ENCODE peak calls at places on chromosomes 16 and 17, in eight cellular contexts. One of them, this sample, is unnamed.

GRCh38 chr17:71099003-71099710 is 929.8 kb downstream of the KCNJ2 start:
- DNase-seq in kidney epithelial cell: no peak
- DNase-seq in C1 segment of cervical spinal cord: no peak
- DNase-seq in NCI-H1417: no peak
- DNase-seq in NCI-H2171: no peak
- DNase-seq in GM18507: no peak
- DNase-seq in body of pancreas: no peak
- DNase-seq in uterus: no peak
- DNase-seq in this sample: no peak

GRCh38 chr16:80375973-80376372 is 164.8 kb upstream of the DYNLRB2 start:
- DNase-seq in kidney epithelial cell: no peak
- DNase-seq in C1 segment of cervical spinal cord: no peak
- DNase-seq in NCI-H1417: no peak
- DNase-seq in NCI-H2171: no peak
- DNase-seq in GM18507: no peak
- DNase-seq in body of pancreas: no peak
- DNase-seq in uterus: no peak
- DNase-seq in this sample: no peak

GRCh38 chr16:3999479-3999868 is 116.8 kb downstream of the ADCY9 start:
- DNase-seq in kidney epithelial cell: no peak
- DNase-seq in C1 segment of cervical spinal cord: no peak
- DNase-seq in NCI-H1417: no peak
- DNase-seq in NCI-H2171: peak; percentile 69
- DNase-seq in GM18507: no peak
- DNase-seq in body of pancreas: no peak
- DNase-seq in uterus: peak; percentile 84
- DNase-seq in this sample: peak; percentile 63

GRCh38 chr17:71899317-71899716 is 221.5 kb upstream of the SOX9 start:
- DNase-seq in kidney epithelial cell: no peak
- DNase-seq in C1 segment of cervical spinal cord: no peak
- DNase-seq in NCI-H1417: no peak
- DNase-seq in NCI-H2171: no peak
- DNase-seq in GM18507: no peak
- DNase-seq in body of pancreas: no peak
- DNase-seq in uterus: no peak
- DNase-seq in this sample: no peak

GRCh38 chr17:1590747-1591473 is 28.3 kb upstream of the PITPNA start:
- DNase-seq in kidney epithelial cell: no peak
- DNase-seq in C1 segment of cervical spinal cord: no peak
- DNase-seq in NCI-H1417: no peak
- DNase-seq in NCI-H2171: no peak
- DNase-seq in GM18507: no peak
- DNase-seq in body of pancreas: no peak
- DNase-seq in uterus: no peak
- DNase-seq in this sample: no peak

GRCh38 chr17:40751065-40751464 is 4.1 kb downstream of the KRT25 start:
- DNase-seq in kidney epithelial cell: no peak
- DNase-seq in C1 segment of cervical spinal cord: no peak
- DNase-seq in NCI-H1417: no peak
- DNase-seq in NCI-H2171: no peak
- DNase-seq in GM18507: no peak
- DNase-seq in body of pancreas: no peak
- DNase-seq in uterus: no peak
- DNase-seq in this sample: no peak

GRCh38 chr16:27902551-27902950 is 161.0 kb downstream of the GSG1L start:
- DNase-seq in kidney epithelial cell: no peak
- DNase-seq in C1 segment of cervical spinal cord: no peak
- DNase-seq in NCI-H1417: no peak
- DNase-seq in NCI-H2171: no peak
- DNase-seq in GM18507: no peak
- DNase-seq in body of pancreas: no peak
- DNase-seq in uterus: no peak
- DNase-seq in this sample: no peak

GRCh38 chr17:75486151-75486550 is 29.2 kb downstream of the CASKIN2 start:
- DNase-seq in kidney epithelial cell: no peak
- DNase-seq in C1 segment of cervical spinal cord: no peak
- DNase-seq in NCI-H1417: no peak
- DNase-seq in NCI-H2171: no peak
- DNase-seq in GM18507: no peak
- DNase-seq in body of pancreas: no peak
- DNase-seq in uterus: no peak
- DNase-seq in this sample: no peak

GRCh38 chr17:15262291-15263205 is 2.6 kb downstream of the PMP22 start:
- DNase-seq in kidney epithelial cell: no peak
- DNase-seq in C1 segment of cervical spinal cord: peak; percentile 74
- DNase-seq in NCI-H1417: peak; percentile 11
- DNase-seq in NCI-H2171: no peak
- DNase-seq in GM18507: no peak
- DNase-seq in body of pancreas: peak; percentile 78
- DNase-seq in uterus: peak; percentile 91
- DNase-seq in this sample: no peak

GRCh38 chr16:27639588-27640276 is 89.8 kb downstream of the KATNIP start:
- DNase-seq in kidney epithelial cell: no peak
- DNase-seq in C1 segment of cervical spinal cord: no peak
- DNase-seq in NCI-H1417: peak; percentile 5
- DNase-seq in NCI-H2171: peak; percentile 83
- DNase-seq in GM18507: peak; percentile 18
- DNase-seq in body of pancreas: peak; percentile 24
- DNase-seq in uterus: no peak
- DNase-seq in this sample: peak; percentile 63

GRCh38 chr16:50711862-50712567 is 18.6 kb downstream of the NOD2 start:
- DNase-seq in kidney epithelial cell: no peak
- DNase-seq in C1 segment of cervical spinal cord: peak; percentile 53
- DNase-seq in NCI-H1417: no peak
- DNase-seq in NCI-H2171: peak; percentile 74
- DNase-seq in GM18507: no peak
- DNase-seq in body of pancreas: peak; percentile 36
- DNase-seq in uterus: no peak
- DNase-seq in this sample: no peak

GRCh38 chr17:56819431-56820145 is 14.1 kb downstream of the C17orf67 start:
- DNase-seq in kidney epithelial cell: no peak
- DNase-seq in C1 segment of cervical spinal cord: peak; percentile 2
- DNase-seq in NCI-H1417: peak; percentile 59
- DNase-seq in NCI-H2171: peak; percentile 29
- DNase-seq in GM18507: peak; percentile 62
- DNase-seq in body of pancreas: peak; percentile 89
- DNase-seq in uterus: peak; percentile 56
- DNase-seq in this sample: no peak

GRCh38 chr17:42784811-42785592 is 4.6 kb downstream of the WNK4 start:
- DNase-seq in kidney epithelial cell: no peak
- DNase-seq in C1 segment of cervical spinal cord: no peak
- DNase-seq in NCI-H1417: no peak
- DNase-seq in NCI-H2171: no peak
- DNase-seq in GM18507: no peak
- DNase-seq in body of pancreas: no peak
- DNase-seq in uterus: no peak
- DNase-seq in this sample: no peak

GRCh38 chr16:58026139-58026704 is 668 bp downstream of the MMP15 start:
- DNase-seq in kidney epithelial cell: no peak
- DNase-seq in C1 segment of cervical spinal cord: no peak
- DNase-seq in NCI-H1417: peak; percentile 68
- DNase-seq in NCI-H2171: no peak
- DNase-seq in GM18507: no peak
- DNase-seq in body of pancreas: peak; percentile 66
- DNase-seq in uterus: peak; percentile 37
- DNase-seq in this sample: no peak

GRCh38 chr17:82881900-82882714 is 42.3 kb upstream of the ZNF750 start:
- DNase-seq in kidney epithelial cell: no peak
- DNase-seq in C1 segment of cervical spinal cord: peak; percentile 22
- DNase-seq in NCI-H1417: peak; percentile 42
- DNase-seq in NCI-H2171: no peak
- DNase-seq in GM18507: no peak
- DNase-seq in body of pancreas: peak; percentile 67
- DNase-seq in uterus: peak; percentile 68
- DNase-seq in this sample: no peak

GRCh38 chr16:88633684-88634140 is 4.7 kb upstream of the IL17C start:
- DNase-seq in kidney epithelial cell: peak; percentile 51
- DNase-seq in C1 segment of cervical spinal cord: no peak
- DNase-seq in NCI-H1417: no peak
- DNase-seq in NCI-H2171: no peak
- DNase-seq in GM18507: no peak
- DNase-seq in body of pancreas: peak; percentile 42
- DNase-seq in uterus: no peak
- DNase-seq in this sample: no peak

GRCh38 chr17:48608921-48609505 is 1.8 kb downstream of the HOXB7 start:
- DNase-seq in kidney epithelial cell: no peak
- DNase-seq in C1 segment of cervical spinal cord: no peak
- DNase-seq in NCI-H1417: no peak
- DNase-seq in NCI-H2171: no peak
- DNase-seq in GM18507: no peak
- DNase-seq in body of pancreas: no peak
- DNase-seq in uterus: no peak
- DNase-seq in this sample: no peak

GRCh38 chr17:81003711-81004335 is 12.2 kb downstream of the CHMP6 start:
- DNase-seq in kidney epithelial cell: no peak
- DNase-seq in C1 segment of cervical spinal cord: no peak
- DNase-seq in NCI-H1417: peak; percentile 43
- DNase-seq in NCI-H2171: no peak
- DNase-seq in GM18507: no peak
- DNase-seq in body of pancreas: no peak
- DNase-seq in uterus: no peak
- DNase-seq in this sample: no peak

GRCh38 chr17:40966848-40967247 is at the start of gene KRT39:
- DNase-seq in kidney epithelial cell: no peak
- DNase-seq in C1 segment of cervical spinal cord: no peak
- DNase-seq in NCI-H1417: no peak
- DNase-seq in NCI-H2171: no peak
- DNase-seq in GM18507: no peak
- DNase-seq in body of pancreas: no peak
- DNase-seq in uterus: no peak
- DNase-seq in this sample: no peak

GRCh38 chr16:86525696-86526095 is 15.4 kb downstream of the FOXF1 start:
- DNase-seq in kidney epithelial cell: no peak
- DNase-seq in C1 segment of cervical spinal cord: no peak
- DNase-seq in NCI-H1417: no peak
- DNase-seq in NCI-H2171: no peak
- DNase-seq in GM18507: no peak
- DNase-seq in body of pancreas: no peak
- DNase-seq in uterus: no peak
- DNase-seq in this sample: no peak

GRCh38 chr16:81482329-81483063 is 37.9 kb downstream of the CMIP start:
- DNase-seq in kidney epithelial cell: no peak
- DNase-seq in C1 segment of cervical spinal cord: no peak
- DNase-seq in NCI-H1417: no peak
- DNase-seq in NCI-H2171: no peak
- DNase-seq in GM18507: no peak
- DNase-seq in body of pancreas: no peak
- DNase-seq in uterus: no peak
- DNase-seq in this sample: no peak